ENCODE peak calls at places on chromosome 17, in six cellular contexts. K, R, D, L, Z and S are unnamed samples.

GRCh38 chr17:27598337-27599050 is 32.5 kb upstream of the LGALS9 start:
- DNase-seq in K (no peak), R (no peak), D (no peak), L (no peak), Z (no peak), S (no peak)

GRCh38 chr17:28370035-28370743 is at the start of gene VTN:
- DNase-seq in K (no peak), R (no peak), D (no peak), L (peak), Z (no peak), S (peak)

GRCh38 chr17:40962059-40962561 is 4.6 kb downstream of the KRT39 start:
- DNase-seq in K (no peak), R (no peak), D (no peak), L (no peak), Z (no peak), S (no peak)

GRCh38 chr17:59154335-59154720 is 658 bp downstream of the SKA2 start:
- DNase-seq in K (peak), R (no peak), D (peak), L (peak), Z (no peak), S (peak)

GRCh38 chr17:82227629-82228277 is 1.1 kb upstream of the SLC16A3 start:
- DNase-seq in K (peak), R (no peak), D (no peak), L (no peak), Z (no peak), S (no peak)

GRCh38 chr17:57040571-57040970 is 44.5 kb upstream of the AKAP1 start:
- DNase-seq in K (no peak), R (no peak), D (no peak), L (no peak), Z (no peak), S (no peak)

GRCh38 chr17:13520899-13521572 is 80.7 kb downstream of the HS3ST3A1 start:
- DNase-seq in K (no peak), R (peak), D (no peak), L (peak), Z (no peak), S (peak)

GRCh38 chr17:42806249-42806648 is 7.6 kb downstream of the CNTD1 start:
- DNase-seq in K (no peak), R (no peak), D (no peak), L (no peak), Z (no peak), S (no peak)

GRCh38 chr17:77832180-77832560 is 126.3 kb upstream of the TNRC6C start:
- DNase-seq in K (peak), R (no peak), D (no peak), L (no peak), Z (no peak), S (no peak)

GRCh38 chr17:39641883-39642282 is 4.9 kb downstream of the STARD3 start:
- DNase-seq in K (no peak), R (no peak), D (no peak), L (no peak), Z (no peak), S (no peak)

GRCh38 chr17:64747938-64748540 is 85.9 kb upstream of the SMURF2 start:
- DNase-seq in K (no peak), R (no peak), D (no peak), L (peak), Z (no peak), S (peak)

GRCh38 chr17:67442787-67443624 is 65.9 kb downstream of the PITPNC1 start:
- DNase-seq in K (no peak), R (no peak), D (no peak), L (no peak), Z (no peak), S (no peak)

GRCh38 chr17:7191069-7191468 is 11.9 kb upstream of the ASGR1 start:
- DNase-seq in K (no peak), R (no peak), D (no peak), L (no peak), Z (no peak), S (no peak)

GRCh38 chr17:48522990-48523389 is 7.8 kb downstream of the HOXB1 start:
- DNase-seq in K (no peak), R (no peak), D (no peak), L (no peak), Z (no peak), S (no peak)
- TF ChIP-seq CTCF in K (no peak), R (peak), D (no peak), L (peak), Z (peak), S (peak)

GRCh38 chr17:45319239-45319703 is 2.5 kb upstream of the MAP3K14 start:
- DNase-seq in K (no peak), R (no peak), D (no peak), L (peak), Z (no peak), S (peak)

GRCh38 chr17:45320931-45321461 is 4.2 kb upstream of the MAP3K14 start:
- DNase-seq in K (no peak), R (peak), D (no peak), L (peak), Z (no peak), S (peak)

GRCh38 chr17:45322168-45322567 is 5.3 kb upstream of the MAP3K14 start:
- DNase-seq in K (no peak), R (no peak), D (no peak), L (no peak), Z (no peak), S (no peak)

GRCh38 chr17:45318561-45319230 is 1.9 kb upstream of the MAP3K14 start:
- DNase-seq in K (no peak), R (no peak), D (no peak), L (no peak), Z (no peak), S (no peak)

DNA sequence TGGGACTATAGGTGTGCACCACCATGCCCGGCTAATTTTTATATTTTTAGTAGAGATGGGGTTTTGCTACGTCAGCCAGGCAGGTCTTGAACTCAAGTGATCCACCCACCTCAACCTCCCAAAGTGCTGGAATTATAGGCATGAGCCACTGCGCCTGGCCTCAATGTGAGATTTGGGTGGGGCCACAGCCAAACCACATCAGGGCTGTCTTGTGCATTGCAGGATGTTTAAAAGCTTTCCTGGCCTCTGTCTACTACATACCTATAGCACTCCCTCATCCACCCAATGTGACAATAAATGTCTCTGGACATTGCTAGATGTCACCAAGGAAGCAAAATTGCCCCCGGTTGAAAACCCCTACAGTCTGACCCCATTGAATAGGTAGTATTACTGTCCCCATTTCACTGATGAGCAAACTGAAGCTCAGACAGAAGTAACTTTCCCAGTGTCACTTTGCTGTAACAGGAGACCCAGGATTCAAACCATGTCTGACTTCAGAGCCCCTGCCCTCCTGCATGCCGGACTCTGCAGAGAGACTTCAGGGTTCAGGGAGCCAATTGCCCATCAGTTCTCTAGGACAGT is 3.6 kb upstream of the MAP3K14 start:
- DNase-seq in K (no peak), R (no peak), D (no peak), L (peak), Z (no peak), S (peak)
- H3K4me3 ChIP-seq in K (no peak), R (no peak), D (no peak), L (no peak), Z (no peak), S (no peak)

DNA sequence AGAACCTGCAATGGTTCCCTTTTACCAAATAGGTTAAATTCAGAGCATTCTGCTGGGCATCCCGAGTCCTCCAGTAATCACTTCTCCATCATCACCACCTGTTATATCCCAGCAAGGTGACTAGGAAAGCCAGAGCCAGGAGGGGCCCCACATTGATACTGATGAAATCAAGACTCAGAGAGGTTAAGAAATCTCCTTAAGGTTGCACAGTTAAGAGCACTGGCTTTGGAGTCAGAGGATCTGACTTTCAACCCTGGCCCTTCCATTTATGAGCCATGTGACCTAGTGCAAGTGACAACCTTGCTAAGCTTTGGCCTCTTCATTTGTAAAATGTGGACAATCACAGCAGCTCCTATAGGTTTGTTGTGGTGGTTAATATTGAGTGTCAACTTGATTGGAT is 194.1 kb upstream of the ASIC2 start:
- DNase-seq in K (no peak), R (no peak), D (no peak), L (no peak), Z (no peak), S (no peak)
- TF ChIP-seq CTCF in K (no peak), R (no peak), D (no peak), L (no peak), Z (no peak), S (no peak)

GRCh38 chr17:36947922-36948716 is 635 bp upstream of the AATF start:
- DNase-seq in K (no peak), R (no peak), D (no peak), L (no peak), Z (no peak), S (no peak)

GRCh38 chr17:36949461-36949927 is 740 bp downstream of the AATF start:
- DNase-seq in K (no peak), R (no peak), D (no peak), L (peak), Z (no peak), S (no peak)

GRCh38 chr17:36948717-36949460 is at the start of gene AATF:
- DNase-seq in K (peak), R (peak), D (peak), L (peak), Z (peak), S (peak)

GRCh38 chr17:36950027-36950426 is 1.3 kb downstream of the AATF start:
- DNase-seq in K (no peak), R (no peak), D (no peak), L (no peak), Z (no peak), S (no peak)

GRCh38 chr17:36951390-36951789 is 2.6 kb downstream of the AATF start:
- DNase-seq in K (no peak), R (no peak), D (no peak), L (no peak), Z (no peak), S (no peak)
- H3K4me3 ChIP-seq in K (no peak), R (no peak), D (no peak), L (no peak), Z (no peak), S (no peak)

DNA sequence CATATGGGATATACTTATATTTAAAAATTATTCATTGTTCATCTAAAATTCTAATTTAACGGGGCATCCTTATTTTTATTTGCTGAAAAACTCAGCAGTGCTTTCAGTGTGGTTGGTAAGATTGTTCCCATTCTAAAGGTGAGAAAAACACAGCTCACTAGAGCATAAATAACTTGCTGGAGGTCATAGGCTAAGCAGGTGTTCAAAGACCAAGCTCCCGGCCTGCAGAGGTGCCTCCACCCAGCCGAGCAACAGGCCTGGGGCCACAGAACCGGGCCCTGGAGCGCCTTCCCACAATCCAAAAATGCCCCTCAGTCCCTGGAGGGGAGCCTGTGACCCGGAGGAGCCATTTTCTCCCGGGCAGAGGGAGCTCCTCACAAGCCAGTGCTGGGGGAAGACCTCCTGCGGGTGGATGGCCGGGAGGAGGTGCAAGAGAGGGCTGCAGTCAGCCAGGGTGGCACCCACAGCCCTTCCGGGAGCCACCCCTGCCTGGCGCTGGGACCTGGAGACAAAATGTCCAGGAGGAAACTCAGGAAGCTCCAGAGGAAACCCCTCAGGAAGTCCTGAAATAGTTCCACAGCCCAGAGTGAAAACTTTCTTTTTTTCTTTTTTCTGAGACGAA is 14.7 kb downstream of the ABR start:
- DNase-seq in K (no peak), R (no peak), D (no peak), L (no peak), Z (no peak), S (no peak)
- TF ChIP-seq CTCF in K (no peak), R (no peak), D (no peak), L (no peak), Z (peak), S (no peak)

DNA sequence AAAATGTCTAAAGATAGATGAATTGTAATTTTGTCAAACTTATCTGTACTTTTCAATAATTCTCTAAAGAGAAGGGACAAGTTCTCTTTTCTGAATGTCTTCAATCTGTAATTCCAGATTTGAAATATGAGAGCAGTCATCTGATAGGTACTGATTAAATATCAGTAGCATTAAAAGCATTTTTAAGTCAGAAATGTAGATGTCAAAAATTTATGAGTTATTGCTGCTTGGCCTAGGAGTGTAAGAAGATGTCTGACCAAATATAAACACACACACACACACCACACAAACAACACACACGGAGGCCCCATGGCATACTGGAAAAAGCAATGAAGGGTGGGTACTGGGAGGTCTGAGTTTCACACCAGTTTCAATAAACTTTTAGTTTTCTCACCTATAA is 2.4 kb upstream of the TOB1 start:
- DNase-seq in K (no peak), R (no peak), D (no peak), L (no peak), Z (no peak), S (no peak)
- H3K4me3 ChIP-seq in K (peak), R (no peak), D (peak), L (no peak), Z (no peak), S (peak)

DNA sequence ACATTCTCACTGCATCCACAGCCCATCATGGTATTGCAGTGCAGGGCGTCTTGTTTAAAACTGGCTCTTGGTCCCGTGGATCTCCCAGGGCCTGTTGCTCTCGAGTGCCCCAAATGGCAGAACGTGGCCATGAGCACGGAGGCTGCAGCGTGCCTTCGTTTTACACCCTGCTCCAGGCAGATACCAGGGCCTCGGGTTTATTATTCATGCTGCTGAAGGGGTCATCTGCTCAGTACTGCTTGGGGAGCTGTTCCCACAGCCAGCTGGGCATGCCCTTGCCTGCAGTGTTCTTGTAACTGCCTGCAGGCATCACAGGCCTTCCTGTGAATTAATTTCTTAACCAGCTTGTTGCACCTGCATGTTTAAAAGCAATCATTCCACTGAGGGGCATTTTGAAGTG is 129.7 kb upstream of the CHMP6 start:
- DNase-seq in K (peak), R (no peak), D (peak), L (peak), Z (no peak), S (peak)
- TF ChIP-seq CTCF in K (peak), R (peak), D (peak), L (peak), Z (no peak), S (peak)